ENCODE peak calls at places on chromosomes 4 and X, in four cellular contexts. N is GM12878, E is H1, Y is HepG2. P is an unnamed sample.

GRCh38 chrX:97401154-97401553 is 517.4 kb downstream of the RPA4 start:
- DNase-seq in Y (peak), E (no peak), N (peak), P (no peak)

GRCh38 chr4:39548425-39549067 is 21.3 kb upstream of the UGDH start:
- DNase-seq in E (no peak), Y (no peak), N (no peak), P (no peak)

GRCh38 chrX:144586756-144587155 is 660.5 kb upstream of the SPANXN1 start:
- DNase-seq in Y (no peak), E (no peak), N (no peak), P (no peak)

GRCh38 chrX:21153503-21153902 is 220.7 kb upstream of the CNKSR2 start:
- DNase-seq in E (no peak), N (no peak), Y (no peak), P (no peak)

GRCh38 chr4:16337936-16338335 is 111.7 kb upstream of the TAPT1 start:
- DNase-seq in Y (no peak), N (no peak), E (no peak), P (no peak)

GRCh38 chr4:26161030-26161824 is 159.6 kb upstream of the RBPJ start:
- DNase-seq in Y (peak), E (no peak), N (no peak), P (no peak)

GRCh38 chr4:6695660-6696581 is 2.2 kb downstream of the S100P start:
- DNase-seq in E (no peak), Y (peak), N (no peak), P (no peak)

GRCh38 chr4:185343726-185344581 is 51.8 kb downstream of the LRP2BP start:
- DNase-seq in N (no peak), Y (no peak), E (no peak), P (no peak)

GRCh38 chrX:41334866-41335589 is 1.1 kb downstream of the DDX3X start:
- DNase-seq in E (no peak), Y (no peak), N (no peak), P (no peak)

GRCh38 chrX:26651755-26652154 is 435.8 kb downstream of the MAGEB5 start:
- DNase-seq in N (no peak), Y (no peak), E (no peak), P (no peak)

GRCh38 chr4:46645092-46645491 is 255.2 kb upstream of the GABRA2 start:
- DNase-seq in E (no peak), N (no peak), Y (no peak), P (no peak)

DNA sequence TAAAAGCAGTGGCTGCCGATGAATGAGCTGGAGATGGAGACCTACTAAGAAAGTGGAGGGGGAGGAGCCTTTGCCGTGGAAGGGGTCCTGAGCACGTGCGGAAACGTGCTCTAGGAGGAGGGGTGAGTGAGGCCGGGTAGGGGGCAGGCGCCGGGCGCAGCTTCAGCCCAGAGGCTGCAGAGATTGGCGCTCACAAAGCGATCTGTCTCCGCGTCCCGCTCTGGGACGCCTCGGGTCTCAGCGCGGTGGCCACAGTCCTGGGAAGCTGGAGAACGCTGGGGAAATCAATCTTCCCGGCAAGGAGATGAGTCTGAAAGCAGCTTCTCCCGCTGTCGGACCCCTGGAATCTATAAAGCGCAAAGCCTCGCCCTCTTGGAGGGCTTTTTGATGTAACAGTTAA is 460 bp upstream of the ARHGAP6 start:
- DNase-seq in E (peak), N (no peak), Y (no peak), P (no peak)
- H3K4me3 ChIP-seq in E (peak), N (no peak), Y (no peak), P (peak)

GRCh38 chr4:76703123-76703490 is 194.8 kb downstream of the SOWAHB start:
- DNase-seq in E (no peak), N (no peak), Y (no peak), P (no peak)
- TF ChIP-seq SUZ12 in E (no peak), N (no peak), Y (no peak), P (no peak)

DNA sequence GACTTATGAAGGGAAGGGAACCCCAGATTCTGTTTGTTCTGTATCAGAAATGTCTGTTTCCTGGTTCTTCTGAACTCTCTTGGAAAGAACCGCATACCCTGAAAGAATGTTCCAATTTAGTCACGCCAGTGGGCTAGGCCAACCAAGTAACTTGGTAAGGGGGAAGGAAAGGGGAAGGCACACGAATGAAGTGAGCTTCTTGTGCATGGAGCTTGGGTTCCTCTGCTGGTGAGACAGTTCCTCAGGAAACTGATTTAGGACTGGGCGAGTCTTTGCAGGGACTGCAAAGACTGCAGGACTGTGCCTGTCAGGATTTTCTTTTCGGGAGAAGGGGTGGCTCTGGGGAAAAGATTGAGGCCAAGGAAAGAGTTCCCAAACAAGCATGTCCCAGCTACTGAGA is 35.6 kb downstream of the FRMPD3 start:
- DNase-seq in N (no peak), Y (no peak), E (no peak), P (no peak)
- H3K4me3 ChIP-seq in N (no peak), Y (no peak), E (no peak), P (no peak)

GRCh38 chr4:2800691-2801596 is 8.1 kb downstream of the SH3BP2 start:
- DNase-seq in Y (peak), N (peak), E (peak), P (no peak)
- TF ChIP-seq SUZ12 in Y (no peak), N (no peak), E (no peak), P (no peak)

DNA sequence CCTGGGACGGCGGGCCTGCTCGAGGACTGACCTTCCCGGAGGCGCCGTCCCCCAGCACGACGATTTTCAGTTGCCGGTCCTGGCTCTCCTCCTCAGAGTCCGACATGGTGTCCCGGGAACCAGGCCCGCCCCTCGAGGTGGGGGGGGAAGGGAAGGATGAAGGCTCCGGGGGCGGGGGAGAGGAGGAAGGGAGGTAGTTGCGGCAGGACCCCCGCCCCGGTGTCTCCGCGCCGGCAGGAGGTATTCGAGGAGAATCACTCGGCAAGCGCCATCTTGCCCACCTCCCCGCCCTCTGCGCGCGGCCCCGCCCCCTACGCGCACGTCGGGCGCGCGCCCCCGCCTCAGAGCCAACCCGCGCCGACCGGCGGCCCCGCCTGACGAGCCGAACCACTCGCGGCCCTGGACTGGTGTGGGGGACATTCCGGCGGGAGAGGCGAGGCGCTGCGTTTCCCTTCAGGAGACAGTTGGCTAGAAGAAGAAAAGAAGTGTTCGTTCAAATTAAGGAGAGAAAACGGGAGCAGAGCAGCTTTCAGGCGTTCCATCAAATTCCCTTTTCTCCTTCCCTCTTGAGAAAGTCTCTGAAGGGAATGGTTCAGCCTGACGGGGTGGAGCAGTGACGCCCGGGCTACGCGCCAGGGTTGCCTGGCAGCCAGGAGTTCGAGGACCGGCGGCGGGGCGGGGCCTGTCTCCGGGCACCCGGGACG is at the start of gene RAB28:
- DNase-seq in Y (peak), N (peak), E (peak), P (peak)
- H3K4me3 ChIP-seq in Y (peak), N (peak), E (peak), P (peak)

DNA sequence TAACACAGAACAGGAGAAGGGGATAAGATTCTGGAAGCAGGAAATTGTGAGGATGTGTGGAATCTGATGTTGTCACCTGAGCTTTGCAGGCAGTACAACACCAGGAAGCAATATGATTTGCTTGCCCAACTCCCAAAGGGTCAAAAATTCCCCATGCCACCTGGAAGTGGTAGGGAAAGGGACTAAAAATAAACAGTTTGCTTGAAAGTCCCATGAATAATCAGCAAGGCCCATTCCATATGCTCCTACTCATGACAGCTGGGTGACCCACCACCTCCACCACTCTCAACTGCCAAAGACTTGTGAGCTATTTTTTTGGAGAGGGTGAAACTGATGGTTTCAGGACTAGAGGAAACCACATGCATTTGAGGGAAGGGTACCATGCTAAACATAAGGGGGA is 168.4 kb downstream of the KCNIP4 start:
- DNase-seq in Y (no peak), N (no peak), E (no peak), P (no peak)
- TF ChIP-seq SUZ12 in Y (no peak), N (no peak), E (no peak), P (no peak)

GRCh38 chr4:8857682-8858187 is 13.9 kb downstream of the HMX1 start:
- DNase-seq in Y (no peak), E (peak), N (no peak), P (no peak)

GRCh38 chr4:8858925-8859210 is 12.8 kb downstream of the HMX1 start:
- DNase-seq in Y (no peak), E (no peak), N (no peak), P (no peak)

GRCh38 chr4:8858188-8858924 is 13.3 kb downstream of the HMX1 start:
- DNase-seq in Y (no peak), N (no peak), E (no peak), P (no peak)

GRCh38 chr4:8855781-8856245 is 15.8 kb downstream of the HMX1 start:
- DNase-seq in E (peak), Y (no peak), N (no peak), P (peak)

DNA sequence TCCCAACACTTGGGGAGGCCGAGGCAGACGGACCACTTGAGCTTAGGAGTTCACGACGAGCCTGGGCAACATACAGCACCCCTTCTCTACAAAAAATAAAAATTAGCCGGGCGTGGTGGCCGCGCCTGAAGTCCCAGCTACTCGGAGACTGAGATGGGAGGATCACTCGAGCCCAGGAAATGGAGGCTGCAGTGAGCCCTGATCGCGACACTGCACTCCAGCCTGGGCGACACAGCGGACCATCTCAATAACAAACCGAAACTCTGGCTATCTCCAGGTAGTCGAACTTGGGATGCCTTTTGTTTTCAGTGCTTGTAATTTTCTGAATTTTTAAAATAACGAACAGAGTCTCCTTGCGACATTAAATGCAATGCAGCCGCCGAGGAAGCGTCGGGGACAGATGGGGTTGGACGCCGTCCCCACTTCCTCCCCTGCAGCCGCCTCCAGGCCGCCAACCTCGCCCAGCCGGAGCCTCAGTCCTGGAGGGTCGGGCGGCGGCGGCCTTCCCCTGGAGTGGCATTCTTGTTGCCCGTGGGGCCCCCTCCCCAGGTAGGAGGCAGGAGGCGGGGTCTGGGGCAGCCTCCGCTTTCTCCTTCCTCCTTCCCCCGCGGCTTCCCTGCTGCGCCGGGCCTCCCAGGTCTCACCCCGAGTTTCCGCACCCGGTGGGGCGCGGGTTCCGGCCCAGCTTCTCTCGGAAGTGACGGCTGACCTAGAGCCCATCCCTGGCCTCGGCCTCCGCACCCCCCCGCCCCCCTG is 14.6 kb downstream of the HMX1 start:
- DNase-seq in N (no peak), Y (no peak), E (peak), P (no peak)
- H3K4me3 ChIP-seq in N (no peak), Y (no peak), E (peak), P (peak)

P was measured in NT2/D1.